ENCODE peak calls at places on chromosomes 12 and 14, in four cellular contexts. V, E, M and F are unnamed samples.

GRCh38 chr14:68819260-68819691 is 26.4 kb upstream of the ZFP36L1 start:
- DNase-seq in M (no peak), V (no peak), E (peak), F (no peak)

GRCh38 chr12:7142057-7142644 is 12.0 kb downstream of the CLSTN3 start:
- DNase-seq in V (no peak), E (peak), M (no peak), F (no peak)

GRCh38 chr14:68210729-68211299 is 391.2 kb downstream of the RAD51B start:
- DNase-seq in M (peak), V (no peak), E (peak), F (no peak)

GRCh38 chr14:68944162-68944561 is 34.9 kb downstream of the ACTN1 start:
- DNase-seq in E (no peak), M (no peak), V (no peak), F (no peak)

GRCh38 chr14:53355581-53356112 is 202.5 kb upstream of the DDHD1 start:
- DNase-seq in V (no peak), E (peak), M (no peak), F (no peak)

GRCh38 chr12:3276226-3276625 is 199.0 kb downstream of the TSPAN9 start:
- DNase-seq in M (no peak), E (no peak), V (no peak), F (no peak)

GRCh38 chr14:91047174-91047753 is 13.2 kb downstream of the RPS6KA5 start:
- DNase-seq in M (no peak), E (peak), V (no peak), F (no peak)

GRCh38 chr12:112900298-112901145 is 6.2 kb upstream of the OAS1 start:
- DNase-seq in M (no peak), V (no peak), E (peak), F (no peak)

GRCh38 chr12:16849473-16849872 is 243.5 kb upstream of the LMO3 start:
- DNase-seq in E (no peak), V (no peak), M (no peak), F (no peak)

GRCh38 chr12:16349132-16349463 is 1.7 kb downstream of the MGST1 start:
- DNase-seq in V (no peak), M (no peak), E (peak), F (no peak)

GRCh38 chr14:25041898-25042297 is 8.0 kb downstream of the STXBP6 start:
- DNase-seq in V (no peak), M (no peak), E (no peak), F (no peak)

GRCh38 chr14:63438065-63438757 is 105.0 kb downstream of the PPP2R5E start:
- DNase-seq in M (peak), V (no peak), E (peak), F (no peak)

GRCh38 chr14:75125617-75126016 is 1.2 kb downstream of the NEK9 start:
- DNase-seq in E (peak), M (no peak), V (no peak), F (no peak)

GRCh38 chr14:99271951-99272668 is at the start of gene BCL11B:
- DNase-seq in E (peak), V (peak), M (peak), F (peak)

GRCh38 chr12:48681416-48681737 is 661 bp downstream of the KANSL2 start:
- DNase-seq in M (no peak), V (no peak), E (no peak), F (no peak)

GRCh38 chr12:30985814-30986452 is 59.4 kb downstream of the TSPAN11 start:
- DNase-seq in V (no peak), E (peak), M (peak), F (no peak)

GRCh38 chr12:68495666-68496065 is 115.0 kb upstream of the RAP1B start:
- DNase-seq in M (no peak), V (no peak), E (peak), F (no peak)

GRCh38 chr12:98754095-98754494 is 109.0 kb downstream of the APAF1 start:
- DNase-seq in M (no peak), E (peak), V (no peak), F (no peak)

GRCh38 chr14:77708749-77709148 is 846 bp downstream of the SLIRP start:
- DNase-seq in V (no peak), M (no peak), E (no peak), F (no peak)

GRCh38 chr14:68655961-68656360 is 136.9 kb downstream of the ZFP36L1 start:
- DNase-seq in M (no peak), E (no peak), V (no peak), F (peak)